ENCODE peak calls at places on chromosomes 3 and 15, in nine cellular contexts. One of them, this sample, is unnamed.

GRCh38 chr15:38605744-38606143 is 41.1 kb upstream of the RASGRP1 start:
- DNase-seq in non-pigmented ciliary epithelial cell: no peak
- DNase-seq in NCI-H1105: no peak
- DNase-seq in AG09309: no peak
- DNase-seq in AG04450: no peak
- DNase-seq in cortex of kidney: no peak
- DNase-seq in stomach: no peak
- DNase-seq in activated CD4-positive, alpha-beta memory T cell treated with anti-CD3 and anti-CD28 coated beads for 36 hours: peak; percentile 44
- DNase-seq in hypothalamus: no peak
- DNase-seq in this sample: no peak

GRCh38 chr15:65365229-65365628 is 12.6 kb downstream of the IGDCC3 start:
- DNase-seq in cortex of kidney: no peak
- DNase-seq in stomach: no peak
- DNase-seq in AG09309: no peak
- DNase-seq in non-pigmented ciliary epithelial cell: no peak
- DNase-seq in activated CD4-positive, alpha-beta memory T cell treated with anti-CD3 and anti-CD28 coated beads for 36 hours: no peak
- DNase-seq in hypothalamus: no peak
- DNase-seq in NCI-H1105: no peak
- DNase-seq in AG04450: no peak
- DNase-seq in this sample: no peak

GRCh38 chr3:54761661-54762060 is 166.2 kb downstream of the LRTM1 start:
- DNase-seq in NCI-H1105: no peak
- DNase-seq in AG09309: no peak
- DNase-seq in activated CD4-positive, alpha-beta memory T cell treated with anti-CD3 and anti-CD28 coated beads for 36 hours: no peak
- DNase-seq in AG04450: no peak
- DNase-seq in stomach: no peak
- DNase-seq in cortex of kidney: no peak
- DNase-seq in hypothalamus: no peak
- DNase-seq in non-pigmented ciliary epithelial cell: no peak
- DNase-seq in this sample: no peak

GRCh38 chr3:105747621-105748165 is 121.1 kb downstream of the CBLB start:
- DNase-seq in AG09309: no peak
- DNase-seq in cortex of kidney: no peak
- DNase-seq in stomach: no peak
- DNase-seq in non-pigmented ciliary epithelial cell: no peak
- DNase-seq in hypothalamus: no peak
- DNase-seq in activated CD4-positive, alpha-beta memory T cell treated with anti-CD3 and anti-CD28 coated beads for 36 hours: no peak
- DNase-seq in NCI-H1105: no peak
- DNase-seq in AG04450: no peak
- DNase-seq in this sample: no peak

GRCh38 chr15:82851981-82852511 is 42.6 kb downstream of the WHAMM start:
- DNase-seq in hypothalamus: no peak
- DNase-seq in non-pigmented ciliary epithelial cell: peak; percentile 40
- DNase-seq in cortex of kidney: no peak
- DNase-seq in AG09309: no peak
- DNase-seq in stomach: peak; percentile 16
- DNase-seq in AG04450: no peak
- DNase-seq in activated CD4-positive, alpha-beta memory T cell treated with anti-CD3 and anti-CD28 coated beads for 36 hours: no peak
- DNase-seq in NCI-H1105: no peak
- DNase-seq in this sample: peak; percentile 33

GRCh38 chr15:48046813-48047483 is 73.8 kb upstream of the SLC24A5 start:
- DNase-seq in hypothalamus: no peak
- DNase-seq in cortex of kidney: no peak
- DNase-seq in non-pigmented ciliary epithelial cell: no peak
- DNase-seq in AG09309: no peak
- DNase-seq in stomach: no peak
- DNase-seq in activated CD4-positive, alpha-beta memory T cell treated with anti-CD3 and anti-CD28 coated beads for 36 hours: no peak
- DNase-seq in AG04450: no peak
- DNase-seq in NCI-H1105: no peak
- DNase-seq in this sample: no peak

GRCh38 chr3:53083496-53083895 is 37.6 kb upstream of the SFMBT1 start:
- DNase-seq in NCI-H1105: no peak
- DNase-seq in AG04450: no peak
- DNase-seq in non-pigmented ciliary epithelial cell: no peak
- DNase-seq in activated CD4-positive, alpha-beta memory T cell treated with anti-CD3 and anti-CD28 coated beads for 36 hours: no peak
- DNase-seq in AG09309: peak; percentile 52
- DNase-seq in stomach: no peak
- DNase-seq in cortex of kidney: no peak
- DNase-seq in hypothalamus: peak; percentile 24
- DNase-seq in this sample: no peak

GRCh38 chr3:171685116-171685895 is 125.0 kb downstream of the PLD1 start:
- DNase-seq in NCI-H1105: no peak
- DNase-seq in non-pigmented ciliary epithelial cell: peak; percentile 3
- DNase-seq in activated CD4-positive, alpha-beta memory T cell treated with anti-CD3 and anti-CD28 coated beads for 36 hours: no peak
- DNase-seq in AG09309: no peak
- DNase-seq in stomach: no peak
- DNase-seq in AG04450: no peak
- DNase-seq in cortex of kidney: no peak
- DNase-seq in hypothalamus: no peak
- DNase-seq in this sample: no peak